ENCODE peak calls at places on chromosomes 3 and 15, in five cellular contexts. One of them, this sample, is unnamed.

GRCh38 chr15:41640985-41641384 is 19.2 kb upstream of the MGA start:
- DNase-seq in cardiac septum: no peak
- DNase-seq in NCI-H1105: no peak
- DNase-seq in NCI-H460: no peak
- DNase-seq in choroid plexus epithelial cell: no peak
- DNase-seq in this sample: no peak

GRCh38 chr15:26628879-26629529 is 143.9 kb downstream of the GABRB3 start:
- DNase-seq in NCI-H1105: no peak
- DNase-seq in choroid plexus epithelial cell: no peak
- DNase-seq in NCI-H460: peak
- DNase-seq in cardiac septum: peak
- DNase-seq in this sample: no peak

GRCh38 chr15:81360491-81360890 is 13.5 kb downstream of the TMC3 start:
- DNase-seq in NCI-H460: no peak
- DNase-seq in choroid plexus epithelial cell: no peak
- DNase-seq in NCI-H1105: no peak
- DNase-seq in cardiac septum: no peak
- DNase-seq in this sample: no peak

GRCh38 chr3:178205750-178206149 is 330.5 kb upstream of the KCNMB2 start:
- DNase-seq in NCI-H1105: no peak
- DNase-seq in NCI-H460: no peak
- DNase-seq in choroid plexus epithelial cell: peak
- DNase-seq in cardiac septum: no peak
- DNase-seq in this sample: no peak

GRCh38 chr3:50671331-50671730 is 3.4 kb upstream of the DOCK3 start:
- DNase-seq in cardiac septum: no peak
- DNase-seq in NCI-H1105: peak
- DNase-seq in choroid plexus epithelial cell: peak
- DNase-seq in NCI-H460: peak
- DNase-seq in this sample: no peak

GRCh38 chr3:61807865-61808276 is 246.5 kb downstream of the PTPRG start:
- DNase-seq in NCI-H1105: no peak
- DNase-seq in cardiac septum: no peak
- DNase-seq in NCI-H460: no peak
- DNase-seq in choroid plexus epithelial cell: peak
- DNase-seq in this sample: no peak

GRCh38 chr3:186815490-186815889 is 9.2 kb upstream of the RFC4 start:
- DNase-seq in choroid plexus epithelial cell: peak
- DNase-seq in cardiac septum: no peak
- DNase-seq in NCI-H460: peak
- DNase-seq in NCI-H1105: no peak
- DNase-seq in this sample: no peak

GRCh38 chr15:75455982-75456531 is 4.6 kb upstream of the SIN3A start:
- DNase-seq in cardiac septum: no peak
- DNase-seq in choroid plexus epithelial cell: peak
- DNase-seq in NCI-H1105: no peak
- DNase-seq in NCI-H460: no peak
- DNase-seq in this sample: no peak

GRCh38 chr15:72588096-72588495 is 66.4 kb upstream of the GOLGA6B start:
- DNase-seq in choroid plexus epithelial cell: no peak
- DNase-seq in cardiac septum: no peak
- DNase-seq in NCI-H460: no peak
- DNase-seq in NCI-H1105: no peak
- DNase-seq in this sample: no peak

GRCh38 chr3:52520716-52521487 is 12.8 kb downstream of the NT5DC2 start:
- DNase-seq in NCI-H460: no peak
- DNase-seq in choroid plexus epithelial cell: no peak
- DNase-seq in cardiac septum: no peak
- DNase-seq in NCI-H1105: no peak
- DNase-seq in this sample: no peak

GRCh38 chr15:41474436-41474835 is 19.2 kb upstream of the ITPKA start:
- DNase-seq in NCI-H460: no peak
- DNase-seq in cardiac septum: peak
- DNase-seq in choroid plexus epithelial cell: no peak
- DNase-seq in NCI-H1105: no peak
- DNase-seq in this sample: no peak

GRCh38 chr15:58269455-58270414 is 131.6 kb downstream of the AQP9 start:
- DNase-seq in NCI-H460: peak
- DNase-seq in cardiac septum: no peak
- DNase-seq in NCI-H1105: peak
- DNase-seq in choroid plexus epithelial cell: peak
- DNase-seq in this sample: no peak

GRCh38 chr15:65937476-65937875 is 68.2 kb downstream of the RAB11A start:
- DNase-seq in choroid plexus epithelial cell: no peak
- DNase-seq in cardiac septum: no peak
- DNase-seq in NCI-H460: no peak
- DNase-seq in NCI-H1105: no peak
- DNase-seq in this sample: no peak